ENCODE peak calls at places on chromosomes 12 and 14, in seven cellular contexts. N is HL-60, W is breast epithelium, D is sigmoid colon, O is HCT116, S is GM23338, X is prostate gland. T is an unnamed sample. For H3K27me3, the result is how much of the 10 kb centered on the place peaks cover.

GRCh38 chr14:76884394-76884793 is 58.2 kb downstream of the LRRC74A start:
- DNase-seq in N (no peak), W (no peak), D (no peak), O (no peak), S (no peak), X (no peak), T (no peak)

GRCh38 chr14:85471744-85472143 is 58.2 kb upstream of the FLRT2 start:
- DNase-seq in N (no peak), W (no peak), D (no peak), O (no peak), S (no peak), X (no peak), T (no peak)

GRCh38 chr12:105273601-105274000 is 37.6 kb upstream of the APPL2 start:
- DNase-seq in N (no peak), W (no peak), D (no peak), O (no peak), S (no peak), X (no peak), T (no peak)

GRCh38 chr14:94360945-94361565 is 27.3 kb downstream of the SERPINA1 start:
- DNase-seq in N (no peak), W (no peak), D (no peak), O (no peak), S (no peak), X (no peak), T (peak)

GRCh38 chr12:22858849-22859569 is 234.0 kb downstream of the ETNK1 start:
- DNase-seq in N (no peak), W (no peak), D (no peak), O (no peak), S (no peak), X (no peak), T (no peak)

GRCh38 chr12:67241482-67241881 is 27.7 kb upstream of the CAND1 start:
- DNase-seq in N (no peak), W (no peak), D (no peak), O (no peak), S (no peak), X (no peak), T (no peak)

GRCh38 chr12:53782093-53782703 is 30.4 kb upstream of the CISTR start:
- DNase-seq in N (no peak), W (no peak), D (no peak), O (no peak), S (no peak), X (no peak), T (no peak)

GRCh38 chr12:68479832-68480291 is 130.8 kb upstream of the RAP1B start:
- DNase-seq in N (no peak), W (no peak), D (no peak), O (no peak), S (no peak), X (no peak), T (no peak)

GRCh38 chr12:107536613-107537012 is 149.0 kb upstream of the PWP1 start:
- DNase-seq in N (no peak), W (no peak), D (no peak), O (no peak), S (no peak), X (no peak), T (no peak)

GRCh38 chr12:117450186-117450585 is 88.8 kb upstream of the NOS1 start:
- DNase-seq in N (no peak), W (no peak), D (no peak), O (no peak), S (no peak), X (no peak), T (no peak)

GRCh38 chr14:103109789-103110415 is 13.4 kb upstream of the TNFAIP2 start:
- DNase-seq in N (no peak), W (no peak), D (no peak), O (peak), S (peak), X (no peak), T (no peak)

GRCh38 chr14:28161040-28161439 is 605.5 kb upstream of the FOXG1 start:
- DNase-seq in N (no peak), W (no peak), D (no peak), O (no peak), S (no peak), X (no peak), T (no peak)

GRCh38 chr12:112182499-112182898 is 57.1 kb downstream of the TRAFD1 start:
- DNase-seq in N (no peak), W (no peak), D (peak), O (no peak), S (no peak), X (no peak), T (no peak)

GRCh38 chr12:8544295-8544694 is 3.6 kb upstream of the CLEC4E start:
- DNase-seq in N (peak), W (no peak), D (no peak), O (peak), S (peak), X (peak), T (no peak)

GRCh38 chr12:65649126-65649525 is 175.2 kb upstream of the HMGA2 start:
- DNase-seq in N (no peak), W (no peak), D (no peak), O (peak), S (no peak), X (peak), T (no peak)

GRCh38 chr14:44989497-44990440 is 27.8 kb downstream of the TOGARAM1 start:
- DNase-seq in N (no peak), W (no peak), D (no peak), O (no peak), S (no peak), X (no peak), T (no peak)

GRCh38 chr14:48937796-48938195 is 648.4 kb downstream of the RPS29 start:
- DNase-seq in N (no peak), W (no peak), D (peak), O (no peak), S (no peak), X (no peak), T (no peak)

GRCh38 chr12:71685961-71686657 is at the start of gene TMEM19:
- DNase-seq in N (peak), W (peak), D (peak), O (peak), S (peak), X (peak), T (peak)

GRCh38 chr12:31368666-31369361 is 42.9 kb upstream of the SINHCAF start:
- DNase-seq in N (no peak), W (no peak), D (no peak), O (no peak), S (peak), X (no peak), T (no peak)

GRCh38 chr12:52066346-52067080 is 3.3 kb upstream of the ATG101 start:
- DNase-seq in N (no peak), W (no peak), D (no peak), O (no peak), S (peak), X (no peak), T (no peak)

GRCh38 chr12:120686690-120687569 is at the start of gene MLEC:
- DNase-seq in N (peak), W (peak), D (peak), O (peak), S (peak), X (peak), T (peak)
- TF ChIP-seq POLR2AphosphoS5 in N (peak), W (peak), D (peak), O (peak), S (peak), X (peak), T (no peak)

GRCh38 chr14:99260652-99261551 is 11.1 kb downstream of the BCL11B start:
- DNase-seq in N (no peak), W (no peak), D (no peak), O (no peak), S (no peak), X (no peak), T (no peak)
- H3K27ac ChIP-seq in N (no peak), W (peak), D (no peak), O (no peak), S (peak), X (no peak), T (peak)

GRCh38 chr12:114649585-114649984 is 34.4 kb downstream of the TBX3 start:
- DNase-seq in N (no peak), W (no peak), D (no peak), O (no peak), S (peak), X (no peak), T (no peak)

DNA sequence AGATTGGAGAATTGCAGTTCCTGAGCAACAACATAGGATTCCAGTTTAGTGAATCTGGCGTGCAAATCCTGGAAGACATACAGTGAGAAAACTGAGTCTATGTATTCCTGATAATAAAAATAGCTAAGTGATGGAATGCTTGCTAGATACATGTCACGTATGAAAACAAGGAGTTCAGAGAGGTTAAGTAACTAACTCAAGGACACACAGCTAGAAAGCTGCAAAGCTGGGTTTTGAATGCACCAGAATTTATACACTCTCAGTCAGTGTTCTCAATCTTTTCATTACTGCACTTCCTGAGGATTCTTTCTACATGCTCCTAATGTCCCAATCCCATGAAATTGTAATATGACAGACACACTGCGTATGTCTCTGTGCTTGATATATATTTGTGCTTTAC is 35.3 kb downstream of the TBX3 start:
- DNase-seq in N (no peak), W (no peak), D (no peak), O (no peak), S (no peak), X (no peak), T (no peak)
- H3K27me3 ChIP-seq in N (under half), W (under half), D (under half), O (under half), S (under half), X (under half), T (under half)

DNA sequence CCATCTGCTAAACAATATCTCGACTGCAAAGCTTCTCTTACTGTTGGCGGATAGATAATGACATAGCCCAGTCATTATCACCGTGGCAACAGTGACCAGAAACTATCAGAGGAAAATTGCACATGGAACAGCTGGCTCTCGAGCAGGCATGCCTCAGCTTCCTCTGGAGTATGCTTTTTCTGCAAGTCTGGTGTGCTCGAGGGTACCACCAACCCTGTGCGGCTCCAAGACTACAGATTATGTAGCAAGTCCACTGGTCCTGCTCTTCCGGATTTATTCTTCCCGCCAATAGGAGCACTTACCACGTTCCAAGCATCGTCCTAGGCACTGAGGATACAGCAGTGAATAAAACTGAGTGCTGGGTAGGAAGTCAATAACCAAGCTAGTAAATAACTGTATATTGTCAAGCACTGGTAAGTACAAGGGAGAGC is 1.4 kb upstream of the GLRX5 start:
- DNase-seq in N (no peak), W (no peak), D (no peak), O (no peak), S (peak), X (no peak), T (no peak)
- TF ChIP-seq POLR2AphosphoS5 in N (peak), W (no peak), D (no peak), O (no peak), S (no peak), X (no peak), T (no peak)

DNA sequence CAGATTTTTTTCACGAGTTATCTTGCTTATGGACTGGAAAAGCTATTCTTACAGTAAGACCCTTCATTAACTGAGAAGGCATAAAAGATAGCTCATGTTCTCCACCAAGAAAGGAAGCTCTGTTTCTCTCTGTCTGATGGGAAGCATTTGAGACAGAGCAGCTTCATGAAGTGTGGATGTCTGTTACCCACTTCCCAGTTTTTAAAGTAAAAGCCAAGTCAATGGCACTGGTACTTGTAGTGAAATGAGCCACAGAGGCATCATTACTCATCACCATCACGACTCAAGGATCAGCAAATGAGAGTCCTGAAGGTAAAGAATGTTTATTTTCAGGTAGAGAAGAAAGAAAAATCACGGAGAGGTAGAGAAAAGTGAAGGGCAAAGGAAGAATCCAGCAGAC is 483.7 kb downstream of the ZFP36L1 start:
- DNase-seq in N (no peak), W (no peak), D (no peak), O (no peak), S (no peak), X (no peak), T (no peak)
- H3K27ac ChIP-seq in N (no peak), W (peak), D (peak), O (no peak), S (no peak), X (peak), T (peak)

T was measured in suprapubic skin.